ENCODE peak calls at places on chromosomes 7 and 10, in four cellular contexts. H, M, U and B are unnamed samples.

GRCh38 chr10:66837990-66838389 is 87.8 kb upstream of the LRRTM3 start:
- DNase-seq in U (no peak), M (no peak), H (no peak), B (no peak)

GRCh38 chr10:67836491-67836890 is 1.5 kb downstream of the DNAJC12 start:
- DNase-seq in H (no peak), U (no peak), M (no peak), B (no peak)

GRCh38 chr7:91503934-91504575 is 239.8 kb downstream of the FZD1 start:
- DNase-seq in U (no peak), M (no peak), H (no peak), B (no peak)

GRCh38 chr10:124254519-124254918 is 161.1 kb upstream of the CHST15 start:
- DNase-seq in U (no peak), H (no peak), M (no peak), B (no peak)

GRCh38 chr7:91940171-91940570 is 491 bp upstream of the AKAP9 start:
- DNase-seq in M (peak), H (no peak), U (no peak), B (peak)

GRCh38 chr7:157472311-157473050 is 135.7 kb downstream of the DNAJB6 start:
- DNase-seq in H (no peak), M (no peak), U (no peak), B (no peak)

GRCh38 chr7:13262929-13263530 is 575.6 kb downstream of the ARL4A start:
- DNase-seq in U (no peak), H (no peak), M (no peak), B (no peak)

GRCh38 chr10:81918766-81919165 is 43.8 kb downstream of the NRG3 start:
- DNase-seq in H (no peak), M (no peak), U (no peak), B (no peak)

GRCh38 chr10:25125151-25125550 is 49.6 kb upstream of the GPR158 start:
- DNase-seq in U (no peak), H (no peak), M (no peak), B (no peak)

GRCh38 chr10:128274938-128275337 is 148.7 kb upstream of the MKI67 start:
- DNase-seq in M (peak), U (no peak), H (no peak), B (no peak)

GRCh38 chr10:93680414-93681047 is 21.9 kb downstream of the FRA10AC1 start:
- DNase-seq in H (no peak), M (no peak), U (no peak), B (no peak)

GRCh38 chr10:121880842-121881423 is 46.9 kb downstream of the ATE1 start:
- DNase-seq in H (no peak), M (no peak), U (no peak), B (no peak)

GRCh38 chr7:30815016-30815854 is 44.0 kb downstream of the MINDY4 start:
- DNase-seq in H (peak), M (peak), U (no peak), B (peak)

GRCh38 chr7:98286093-98286525 is 4.6 kb downstream of the BRI3 start:
- DNase-seq in M (peak), H (no peak), U (no peak), B (peak)

GRCh38 chr7:27641576-27642230 is 21.0 kb downstream of the HIBADH start:
- DNase-seq in M (no peak), U (no peak), H (no peak), B (no peak)